ENCODE peak calls at places on chromosome 19, in four cellular contexts. One of them, this sample, is unnamed.
A peak's percentile ranks its signal among the peaks of the same experiment; 100 is the strongest.

GRCh38 chr19:1883784-1884183 is 1.5 kb downstream of the ABHD17A start:
- DNase-seq in PC-3: no peak
- DNase-seq in thoracic aorta: no peak
- DNase-seq in transverse colon: no peak
- DNase-seq in this sample: no peak

GRCh38 chr19:6312018-6312417 is 21.4 kb downstream of the ACER1 start:
- DNase-seq in PC-3: peak; percentile 13
- DNase-seq in thoracic aorta: no peak
- DNase-seq in transverse colon: no peak
- DNase-seq in this sample: no peak

GRCh38 chr19:6260376-6260775 is 19.4 kb downstream of the MLLT1 start:
- DNase-seq in PC-3: no peak
- DNase-seq in thoracic aorta: no peak
- DNase-seq in transverse colon: no peak
- DNase-seq in this sample: no peak

GRCh38 chr19:12843328-12843727 is 5.0 kb downstream of the MAST1 start:
- DNase-seq in PC-3: no peak
- DNase-seq in thoracic aorta: no peak
- DNase-seq in transverse colon: no peak
- DNase-seq in this sample: no peak

GRCh38 chr19:47049307-47049700 is 880 bp upstream of the TMEM160 start:
- DNase-seq in PC-3: peak; percentile 6
- DNase-seq in thoracic aorta: no peak
- DNase-seq in transverse colon: no peak
- DNase-seq in this sample: peak; percentile 11

GRCh38 chr19:46718934-46719551 is 2.1 kb upstream of the PRKD2 start:
- DNase-seq in PC-3: no peak
- DNase-seq in thoracic aorta: no peak
- DNase-seq in transverse colon: no peak
- DNase-seq in this sample: no peak

GRCh38 chr19:51546107-51546649 is 14.7 kb upstream of the SIGLEC6 start:
- DNase-seq in PC-3: no peak
- DNase-seq in thoracic aorta: no peak
- DNase-seq in transverse colon: no peak
- DNase-seq in this sample: no peak

GRCh38 chr19:307793-308420 is 16.7 kb upstream of the PLPP2 start:
- DNase-seq in PC-3: no peak
- DNase-seq in thoracic aorta: no peak
- DNase-seq in transverse colon: no peak
- DNase-seq in this sample: no peak

GRCh38 chr19:49403404-49404187 is 15.5 kb downstream of the KASH5 start:
- DNase-seq in PC-3: peak; percentile 89
- DNase-seq in thoracic aorta: no peak
- DNase-seq in transverse colon: no peak
- DNase-seq in this sample: peak; percentile 22

GRCh38 chr19:799076-799881 is 2.0 kb downstream of the PTBP1 start:
- DNase-seq in PC-3: peak; percentile 26
- DNase-seq in thoracic aorta: no peak
- DNase-seq in transverse colon: peak; percentile 37
- DNase-seq in this sample: no peak

GRCh38 chr19:10158485-10158884 is 36.3 kb downstream of the DNMT1 start:
- DNase-seq in PC-3: no peak
- DNase-seq in thoracic aorta: no peak
- DNase-seq in transverse colon: no peak
- DNase-seq in this sample: no peak

GRCh38 chr19:18593367-18594095 is 4.9 kb downstream of the REX1BD start:
- DNase-seq in PC-3: peak; percentile 32
- DNase-seq in thoracic aorta: no peak
- DNase-seq in transverse colon: no peak
- DNase-seq in this sample: no peak
- H3K4me3 ChIP-seq in PC-3: peak overlapping the region; percentile 66
- H3K4me3 ChIP-seq in thoracic aorta: peak overlapping the region; percentile 74
- H3K4me3 ChIP-seq in transverse colon: no peak overlapping the region
- H3K4me3 ChIP-seq in this sample: peak overlapping the region; percentile 42

DNA sequence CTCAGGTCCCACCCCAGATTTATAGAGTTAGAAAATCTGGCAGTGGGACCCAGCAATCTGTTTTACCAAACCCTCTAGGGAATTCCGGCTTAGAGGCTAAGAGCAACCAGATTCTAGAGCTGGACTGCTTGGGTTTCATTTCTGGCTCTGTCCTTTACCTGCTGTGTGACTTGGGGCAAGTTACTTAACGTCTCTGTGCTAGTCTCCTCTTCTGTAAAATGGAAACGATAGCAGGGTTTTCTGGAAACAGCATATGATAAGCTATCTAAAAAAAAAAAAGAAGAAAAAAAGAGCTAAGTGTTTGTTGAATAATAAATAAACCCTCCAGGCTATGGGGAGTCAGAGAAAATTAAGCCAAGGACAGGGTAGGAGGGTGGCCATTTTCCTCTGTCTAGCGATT is 11.6 kb upstream of the CACNG7 start:
- DNase-seq in PC-3: no peak
- DNase-seq in thoracic aorta: no peak
- DNase-seq in transverse colon: no peak
- DNase-seq in this sample: no peak
- H3K27ac ChIP-seq in PC-3: no peak overlapping the region
- H3K27ac ChIP-seq in thoracic aorta: no peak overlapping the region
- H3K27ac ChIP-seq in transverse colon: no peak overlapping the region
- H3K27ac ChIP-seq in this sample: no peak overlapping the region

DNA sequence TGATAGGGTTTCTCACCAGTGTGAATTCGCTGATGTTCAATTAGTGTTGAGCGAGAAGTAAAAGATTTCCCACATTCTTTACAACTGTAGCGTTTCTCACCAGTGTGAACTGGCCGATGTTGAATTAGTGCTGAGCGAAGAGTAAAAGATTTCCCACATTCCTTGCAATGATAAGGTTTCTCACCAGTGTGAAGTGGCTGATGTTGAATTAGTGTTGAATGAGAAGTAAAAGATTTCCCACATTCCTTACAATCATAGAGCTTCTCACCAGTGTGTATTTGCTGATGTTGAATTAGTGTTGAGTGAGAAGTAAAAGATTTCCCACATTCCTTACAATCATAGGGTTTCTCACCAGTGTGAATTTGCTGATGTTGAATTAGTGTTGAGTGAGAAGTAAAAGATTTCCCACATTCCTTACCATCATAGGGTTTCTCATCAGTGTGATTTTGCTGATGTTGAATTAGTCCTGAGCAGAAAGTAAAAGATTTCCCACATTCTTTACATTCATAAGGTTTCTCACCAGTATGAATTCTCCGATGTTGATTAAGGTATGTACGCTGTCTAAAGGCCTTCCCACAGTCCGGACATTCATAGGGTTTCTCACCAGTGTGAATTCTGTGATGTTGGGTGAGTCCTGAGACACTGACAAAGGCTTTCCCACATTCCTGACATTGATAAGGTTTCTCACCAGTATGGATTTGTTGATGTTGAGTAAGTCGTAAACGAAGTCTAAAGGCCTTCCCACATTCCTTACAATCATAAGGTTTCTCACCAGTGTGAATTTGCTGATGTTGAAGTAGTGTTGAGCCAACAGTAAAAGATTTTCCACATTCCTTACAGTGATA is 24.0 kb downstream of the ZNF850 start:
- DNase-seq in PC-3: no peak
- DNase-seq in thoracic aorta: no peak
- DNase-seq in transverse colon: no peak
- DNase-seq in this sample: no peak
- H3K4me3 ChIP-seq in PC-3: no peak overlapping the region
- H3K4me3 ChIP-seq in thoracic aorta: no peak overlapping the region
- H3K4me3 ChIP-seq in transverse colon: no peak overlapping the region
- H3K4me3 ChIP-seq in this sample: no peak overlapping the region

DNA sequence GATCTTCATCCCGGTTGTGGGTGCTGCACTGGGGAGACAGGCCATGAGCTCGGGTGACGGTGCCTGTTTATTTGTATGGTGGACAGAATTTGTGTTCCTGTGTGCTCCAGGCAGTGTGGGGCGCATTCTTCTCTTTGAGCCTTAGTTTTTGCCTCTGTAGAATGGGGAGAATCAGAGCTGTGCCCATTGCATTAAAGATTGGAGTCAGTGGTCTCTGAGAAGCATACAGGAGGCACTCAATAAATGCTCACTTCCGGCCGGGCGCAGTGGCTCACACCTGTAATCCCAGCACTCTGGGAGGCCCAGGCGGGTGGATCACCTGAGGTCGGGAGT is 23.0 kb downstream of the NFIC start:
- DNase-seq in PC-3: no peak
- DNase-seq in thoracic aorta: no peak
- DNase-seq in transverse colon: no peak
- DNase-seq in this sample: no peak
- H3K27ac ChIP-seq in PC-3: no peak overlapping the region
- H3K27ac ChIP-seq in thoracic aorta: peak overlapping the region; percentile 44
- H3K27ac ChIP-seq in transverse colon: peak overlapping the region; percentile 89
- H3K27ac ChIP-seq in this sample: no peak overlapping the region

DNA sequence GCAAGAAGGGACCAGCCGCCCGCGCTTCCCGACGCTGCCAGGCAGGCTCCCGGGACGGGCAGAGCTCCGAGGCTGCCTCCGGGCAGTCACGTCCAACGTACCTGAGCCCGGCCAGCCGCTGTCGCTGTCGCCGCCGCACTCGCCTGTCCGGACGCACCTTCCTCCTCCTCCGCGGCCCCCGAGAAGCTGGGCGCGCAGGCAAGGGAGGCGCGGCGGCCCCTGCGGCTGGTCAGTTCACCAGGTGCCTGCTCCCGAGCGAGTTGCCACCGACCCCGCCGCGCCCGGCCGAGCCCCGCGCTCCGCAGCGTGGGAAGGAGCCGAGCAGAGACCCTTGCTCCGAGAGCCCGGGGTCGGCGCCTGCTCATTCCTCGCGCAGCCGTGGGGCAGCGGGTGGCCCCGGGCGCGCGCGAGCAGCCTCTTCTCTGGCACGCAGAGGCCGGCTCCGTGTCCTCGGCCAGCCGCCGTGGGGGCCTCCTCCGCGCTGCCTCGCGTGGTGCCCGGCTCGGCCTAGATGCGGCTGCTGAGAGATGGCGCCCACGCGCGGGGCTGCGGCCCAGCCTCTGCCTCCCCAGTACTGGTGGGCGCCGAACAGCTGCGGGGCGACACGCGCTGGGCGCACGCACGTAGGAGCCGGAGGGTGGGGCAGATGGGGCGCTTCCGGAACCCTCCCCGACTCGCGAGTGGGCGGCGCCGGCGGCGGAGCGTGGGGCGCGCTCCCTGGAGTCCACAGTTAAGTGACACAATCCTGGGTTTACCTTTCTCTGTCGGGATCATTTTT is 419.4 kb downstream of the UQCRFS1 start:
- DNase-seq in PC-3: no peak
- DNase-seq in thoracic aorta: no peak
- DNase-seq in transverse colon: no peak
- DNase-seq in this sample: no peak
- H3K4me3 ChIP-seq in PC-3: no peak overlapping the region
- H3K4me3 ChIP-seq in thoracic aorta: no peak overlapping the region
- H3K4me3 ChIP-seq in transverse colon: no peak overlapping the region
- H3K4me3 ChIP-seq in this sample: no peak overlapping the region

This sample was measured in brain microvascular endothelial cell.